ENCODE peak calls at places on chromosome 21, in nine cellular contexts. U is PC-9; R is RCC 7860; Z is NCI-H748 treated with DMSO at 0.1 percent for 48 hours; Y is M059J; K is stimulated activated CD4-positive, alpha-beta T cell treated with anti-CD3 and anti-CD28 coated beads, Interleukin-15, amount 100 ng/mL, for 24 hours; G is adrenal gland; H is stimulated activated CD8-positive, alpha-beta memory T cell treated with anti-CD3 and anti-CD28 coated beads, Interleukin-4, amount 100 ng/mL, for 1 hour; P is WTC11. M is an unnamed sample.

GRCh38 chr21:39854572-39854971 is 12.7 kb upstream of the PCP4 start:
- DNase-seq in P (peak; percentile 61), H (no peak), K (no peak), Y (no peak), R (no peak), G (no peak), Z (no peak), U (no peak), M (no peak)

GRCh38 chr21:17550671-17551308 is 37.9 kb downstream of the CXADR start:
- DNase-seq in Y (peak; percentile 49), P (no peak), U (no peak), H (no peak), Z (no peak), G (no peak), R (no peak), K (peak; percentile 2), M (no peak)

GRCh38 chr21:15063081-15063820 is 1.5 kb downstream of the NRIP1 start:
- DNase-seq in U (peak; percentile 3), K (peak; percentile 44), Y (peak; percentile 29), Z (peak; percentile 56), H (no peak), P (no peak), R (peak; percentile 42), G (no peak), M (no peak)

GRCh38 chr21:41906770-41907169 is 27.6 kb upstream of the PRDM15 start:
- DNase-seq in H (no peak), R (no peak), G (no peak), K (no peak), P (no peak), U (no peak), Z (no peak), Y (no peak), M (no peak)

GRCh38 chr21:17441370-17441769 is 71.5 kb upstream of the CXADR start:
- DNase-seq in P (no peak), R (no peak), H (no peak), G (no peak), U (peak; percentile 23), Y (peak; percentile 48), Z (peak; percentile 19), K (no peak), M (peak; percentile 56)

GRCh38 chr21:39359382-39359781 is 10.5 kb upstream of the HMGN1 start:
- DNase-seq in K (no peak), R (no peak), Y (no peak), Z (no peak), G (no peak), U (no peak), H (no peak), P (no peak), M (no peak)

GRCh38 chr21:46158666-46159300 is 3.4 kb upstream of the FTCD start:
- DNase-seq in Y (no peak), U (no peak), H (no peak), G (no peak), R (no peak), Z (no peak), K (no peak), P (no peak), M (no peak)

GRCh38 chr21:35208117-35208516 is 159.0 kb upstream of the RUNX1 start:
- DNase-seq in Z (no peak), Y (no peak), R (no peak), G (no peak), H (no peak), P (no peak), K (no peak), U (no peak), M (no peak)

GRCh38 chr21:37647781-37648180 is 268.5 kb downstream of the KCNJ6 start:
- DNase-seq in R (no peak), U (no peak), Z (no peak), H (no peak), G (no peak), P (no peak), Y (no peak), K (no peak), M (no peak)

GRCh38 chr21:27366846-27367245 is 400.0 kb upstream of the ADAMTS5 start:
- DNase-seq in Z (no peak), H (no peak), U (no peak), R (no peak), P (no peak), G (no peak), K (no peak), Y (peak; percentile 66), M (no peak)

GRCh38 chr21:42784896-42785451 is 94.4 kb downstream of the WDR4 start:
- DNase-seq in Z (no peak), G (no peak), P (no peak), Y (no peak), K (no peak), U (no peak), R (no peak), H (no peak), M (no peak)

GRCh38 chr21:42234464-42235241 is 15.7 kb downstream of the ABCG1 start:
- DNase-seq in Z (peak; percentile 24), U (peak; percentile 66), K (peak; percentile 89), R (no peak), G (peak; percentile 80), Y (no peak), P (peak; percentile 81), H (no peak), M (peak; percentile 48)

GRCh38 chr21:17334478-17334877 is 178.4 kb upstream of the CXADR start:
- DNase-seq in P (no peak), Z (no peak), K (no peak), Y (no peak), H (no peak), U (no peak), G (no peak), R (no peak), M (no peak)

GRCh38 chr21:38306407-38306806 is 49.6 kb downstream of the KCNJ15 start:
- DNase-seq in Z (no peak), H (no peak), K (no peak), Y (peak; percentile 90), R (peak; percentile 30), G (no peak), U (no peak), P (no peak), M (no peak)

GRCh38 chr21:38413958-38414506 is 84.2 kb downstream of the ERG start:
- DNase-seq in Z (no peak), R (no peak), P (no peak), Y (no peak), U (no peak), H (no peak), K (no peak), G (no peak), M (no peak)

GRCh38 chr21:45905196-45905595 is 76.4 kb upstream of the COL6A1 start:
- DNase-seq in P (no peak), U (no peak), K (no peak), Y (no peak), G (no peak), Z (no peak), R (no peak), H (no peak), M (no peak)

GRCh38 chr21:15695241-15695640 is 34.5 kb upstream of the USP25 start:
- DNase-seq in K (no peak), Z (no peak), H (no peak), Y (no peak), G (no peak), P (no peak), U (no peak), R (no peak), M (no peak)

GRCh38 chr21:30227633-30228404 is 11.9 kb upstream of the CLDN8 start:
- DNase-seq in R (peak; percentile 82), K (no peak), H (no peak), P (no peak), Y (peak; percentile 74), G (peak; percentile 50), Z (no peak), U (peak; percentile 68), M (peak; percentile 63)

GRCh38 chr21:35529141-35529863 is 480.2 kb upstream of the RUNX1 start:
- DNase-seq in H (no peak), P (no peak), Z (no peak), K (no peak), R (peak; percentile 25), G (no peak), Y (peak; percentile 72), U (no peak), M (no peak)

GRCh38 chr21:46663754-46664153 is 28.3 kb downstream of the PRMT2 start:
- DNase-seq in U (no peak), Z (no peak), R (no peak), H (no peak), Y (no peak), P (no peak), K (no peak), G (no peak), M (no peak)

GRCh38 chr21:29640233-29640554 is 299.6 kb downstream of the GRIK1 start:
- DNase-seq in H (no peak), R (no peak), Y (no peak), K (no peak), G (no peak), U (no peak), P (no peak), Z (no peak), M (no peak)

GRCh38 chr21:14271053-14271452 is 55.1 kb downstream of the RBM11 start:
- DNase-seq in U (no peak), H (no peak), Z (no peak), P (no peak), G (no peak), K (no peak), R (no peak), Y (no peak), M (no peak)

GRCh38 chr21:36699546-36700294 is 805 bp downstream of the SIM2 start:
- DNase-seq in P (no peak), R (no peak), K (peak; percentile 7), Y (peak; percentile 35), H (no peak), U (no peak), G (no peak), Z (no peak), M (no peak)

GRCh38 chr21:36551731-36552457 is 72.0 kb upstream of the CLDN14 start:
- DNase-seq in R (no peak), Z (no peak), K (no peak), P (no peak), G (no peak), Y (peak; percentile 65), U (no peak), H (no peak), M (no peak)

GRCh38 chr21:43721939-43722338 is 3.0 kb downstream of the PDXK start:
- DNase-seq in H (no peak), K (no peak), P (no peak), Y (no peak), G (no peak), Z (no peak), U (no peak), R (no peak), M (no peak)

GRCh38 chr21:32611471-32611997 is 643 bp downstream of the CFAP298 start:
- DNase-seq in Z (no peak), Y (peak; percentile 50), R (no peak), G (no peak), U (peak; percentile 23), H (no peak), P (no peak), K (peak; percentile 62), M (peak; percentile 11)

GRCh38 chr21:44836666-44837471 is 19.0 kb upstream of the SUMO3 start:
- DNase-seq in G (no peak), U (peak; percentile 63), R (peak; percentile 26), H (no peak), P (no peak), K (no peak), Z (no peak), Y (peak; percentile 40), M (peak; percentile 43)

GRCh38 chr21:14080764-14081096 is 130.0 kb downstream of the LIPI start:
- DNase-seq in R (no peak), H (no peak), U (no peak), K (no peak), Y (no peak), P (no peak), Z (no peak), G (no peak), M (no peak)

GRCh38 chr21:38273745-38274544 is 17.2 kb downstream of the KCNJ15 start:
- DNase-seq in Y (no peak), K (no peak), Z (no peak), R (no peak), U (no peak), H (no peak), P (no peak), G (no peak), M (no peak)

M was measured in Calu3.